ENCODE peak calls at places on chromosomes 11 and 22, in eight cellular contexts. A, O, B, N, Q, Y, H and V are unnamed samples.

GRCh38 chr11:125263268-125263790 is 98.8 kb downstream of the PKNOX2 start:
- DNase-seq in A (peak), O (peak), B (peak), N (peak), Q (no peak), Y (peak), H (no peak), V (peak)

GRCh38 chr11:103619480-103619879 is 417.0 kb upstream of the DDI1 start:
- DNase-seq in A (peak), O (no peak), B (no peak), N (no peak), Q (no peak), Y (no peak), H (no peak), V (no peak)

GRCh38 chr11:46003647-46004046 is 81.2 kb downstream of the LARGE2 start:
- DNase-seq in A (no peak), O (no peak), B (no peak), N (no peak), Q (no peak), Y (no peak), H (peak), V (no peak)

GRCh38 chr11:70456921-70457532 is 58.7 kb downstream of the CTTN start:
- DNase-seq in A (peak), O (no peak), B (no peak), N (no peak), Q (no peak), Y (no peak), H (peak), V (no peak)

GRCh38 chr22:29030618-29031235 is 30.9 kb downstream of the C22orf31 start:
- DNase-seq in A (peak), O (peak), B (peak), N (peak), Q (no peak), Y (peak), H (no peak), V (peak)

GRCh38 chr11:126115820-126116319 is 53.2 kb upstream of the CDON start:
- DNase-seq in A (peak), O (peak), B (peak), N (peak), Q (no peak), Y (peak), H (no peak), V (peak)

GRCh38 chr11:129287920-129288319 is 87.7 kb upstream of the BARX2 start:
- DNase-seq in A (no peak), O (no peak), B (no peak), N (no peak), Q (no peak), Y (no peak), H (no peak), V (no peak)

GRCh38 chr11:121794671-121795070 is 321.3 kb downstream of the BLID start:
- DNase-seq in A (no peak), O (no peak), B (no peak), N (no peak), Q (no peak), Y (no peak), H (no peak), V (no peak)

GRCh38 chr11:82458777-82459176 is 274.9 kb downstream of the FAM181B start:
- DNase-seq in A (no peak), O (no peak), B (no peak), N (no peak), Q (no peak), Y (no peak), H (no peak), V (no peak)

GRCh38 chr11:92623055-92623454 is 346.4 kb upstream of the MTNR1B start:
- DNase-seq in A (no peak), O (no peak), B (no peak), N (no peak), Q (no peak), Y (no peak), H (no peak), V (no peak)

GRCh38 chr11:15765530-15765929 is 590.8 kb downstream of the SOX6 start:
- DNase-seq in A (no peak), O (no peak), B (no peak), N (no peak), Q (no peak), Y (no peak), H (no peak), V (no peak)

GRCh38 chr11:2811206-2812091 is 74.1 kb downstream of the CDKN1C start:
- DNase-seq in A (no peak), O (no peak), B (no peak), N (no peak), Q (no peak), Y (no peak), H (no peak), V (no peak)